ENCODE peak calls at places on chromosomes 2 and 18, in seven cellular contexts. L is astrocyte of the spinal cord; N is stimulated activated CD4-positive, alpha-beta T cell treated with anti-CD3 and anti-CD28 coated beads, Interleukin-2, amount 100 ng/mL, for 24 hours; F is ovary; X is COR-L47; C is activated CD4-positive, alpha-beta T cell treated with anti-CD3 and anti-CD28 coated beads for 36 hours; M is mammary epithelial cell. V is an unnamed sample.

GRCh38 chr2:72915907-72916742 is 1.2 kb upstream of the EMX1 start:
- DNase-seq in N (peak; percentile 64), C (peak; percentile 74), L (no peak), F (no peak), X (peak; percentile 60), M (peak; percentile 57), V (peak; percentile 29)

GRCh38 chr18:34801769-34802168 is 91.7 kb downstream of the DTNA start:
- DNase-seq in C (peak; percentile 53), N (no peak), M (peak; percentile 71), F (no peak), X (no peak), L (peak; percentile 84), V (peak; percentile 12)

GRCh38 chr2:232415138-232415690 is 8.6 kb downstream of the ALPG start:
- DNase-seq in L (no peak), F (no peak), N (no peak), X (no peak), C (no peak), M (no peak), V (no peak)

GRCh38 chr2:157229572-157229971 is 27.9 kb upstream of the GALNT5 start:
- DNase-seq in C (no peak), L (peak; percentile 91), X (no peak), F (no peak), N (no peak), M (peak; percentile 30), V (peak; percentile 73)

GRCh38 chr2:207766697-207767460 is 2.8 kb downstream of the FZD5 start:
- DNase-seq in N (no peak), X (no peak), F (no peak), M (no peak), C (peak; percentile 27), L (no peak), V (no peak)

GRCh38 chr2:234290671-234291070 is 206.2 kb downstream of the ARL4C start:
- DNase-seq in X (no peak), N (peak; percentile 70), F (no peak), L (no peak), C (peak; percentile 88), M (no peak), V (no peak)

GRCh38 chr2:190598621-190599020 is 50.3 kb upstream of the NAB1 start:
- DNase-seq in L (no peak), N (no peak), M (no peak), F (no peak), C (no peak), X (no peak), V (no peak)

GRCh38 chr2:127106457-127106997 is 427 bp downstream of the BIN1 start:
- DNase-seq in F (no peak), M (peak; percentile 45), N (no peak), L (peak; percentile 33), C (peak; percentile 48), X (no peak), V (no peak)

GRCh38 chr2:69955029-69955428 is 6.4 kb downstream of the ASPRV1 start:
- DNase-seq in L (no peak), F (no peak), C (no peak), N (no peak), X (no peak), M (peak; percentile 59), V (no peak)

GRCh38 chr2:201517094-201517493 is 65.6 kb downstream of the STRADB start:
- DNase-seq in N (no peak), M (peak; percentile 1), C (no peak), F (no peak), L (peak; percentile 17), X (no peak), V (peak; percentile 7)

GRCh38 chr2:75607988-75608683 is 38.4 kb upstream of the MRPL19 start:
- DNase-seq in L (peak; percentile 52), X (no peak), M (no peak), N (no peak), F (no peak), C (no peak), V (peak; percentile 34)

GRCh38 chr2:28250006-28250405 is 142.7 kb upstream of the FOSL2 start:
- DNase-seq in F (no peak), N (no peak), C (no peak), X (no peak), M (peak; percentile 80), L (peak; percentile 86), V (peak; percentile 94)

GRCh38 chr18:25067291-25068050 is 284.5 kb downstream of the ZNF521 start:
- DNase-seq in L (no peak), M (no peak), X (no peak), F (no peak), N (no peak), C (no peak), V (peak; percentile 83)

GRCh38 chr18:21457179-21457535 is 143.3 kb downstream of the ESCO1 start:
- DNase-seq in L (peak; percentile 8), F (no peak), C (no peak), X (no peak), M (no peak), N (no peak), V (peak; percentile 59)

GRCh38 chr2:39532933-39533332 is 95.8 kb upstream of the MAP4K3 start:
- DNase-seq in F (no peak), M (no peak), L (no peak), N (no peak), C (no peak), X (no peak), V (no peak)

GRCh38 chr18:74534150-74534969 is at the start of gene CNDP1:
- DNase-seq in L (no peak), F (no peak), N (no peak), M (no peak), C (no peak), X (no peak), V (no peak)

GRCh38 chr2:201984800-201985525 is 48.7 kb upstream of the FZD7 start:
- DNase-seq in L (no peak), C (peak; percentile 41), X (peak; percentile 37), F (no peak), N (no peak), M (peak; percentile 44), V (no peak)

GRCh38 chr18:42929857-42930256 is 185.6 kb downstream of the RIT2 start:
- DNase-seq in N (no peak), F (no peak), C (no peak), X (no peak), L (peak; percentile 33), M (peak; percentile 5), V (no peak)

GRCh38 chr18:7601249-7601620 is 34.1 kb downstream of the PTPRM start:
- DNase-seq in F (no peak), N (no peak), L (peak; percentile 87), M (peak; percentile 80), X (no peak), C (no peak), V (peak; percentile 12)

GRCh38 chr2:102951249-102951648 is 189.4 kb downstream of the TMEM182 start:
- DNase-seq in C (no peak), L (no peak), M (no peak), N (no peak), F (no peak), X (no peak), V (no peak)

GRCh38 chr2:75751824-75752468 is 41.2 kb upstream of the GCFC2 start:
- DNase-seq in X (no peak), L (no peak), C (no peak), N (no peak), F (no peak), M (no peak), V (no peak)

GRCh38 chr2:182642328-182642727 is 73.7 kb upstream of the DNAJC10 start:
- DNase-seq in X (no peak), F (peak; percentile 31), M (peak; percentile 44), L (peak; percentile 39), C (peak; percentile 44), N (peak; percentile 22), V (peak; percentile 53)

GRCh38 chr18:31268985-31269406 is 49.0 kb upstream of the DSG1 start:
- DNase-seq in L (no peak), N (no peak), M (peak; percentile 74), F (no peak), C (no peak), X (peak; percentile 94), V (no peak)

GRCh38 chr2:239873656-239874635 is 151.2 kb downstream of the NDUFA10 start:
- DNase-seq in X (no peak), M (no peak), N (peak; percentile 26), C (no peak), F (no peak), L (no peak), V (no peak)

GRCh38 chr2:120988741-120989555 is 253.3 kb downstream of the GLI2 start:
- DNase-seq in N (no peak), L (no peak), F (no peak), M (no peak), X (no peak), C (no peak), V (no peak)

GRCh38 chr18:77143196-77143595 is 10.6 kb upstream of the MBP start:
- DNase-seq in X (no peak), C (no peak), F (no peak), L (no peak), M (no peak), N (no peak), V (no peak)

GRCh38 chr2:125710561-125710960 is 945.4 kb upstream of the GYPC start:
- DNase-seq in C (no peak), F (no peak), L (no peak), N (no peak), M (no peak), X (no peak), V (no peak)

GRCh38 chr2:88176352-88176952 is 6.3 kb downstream of the THNSL2 start:
- DNase-seq in M (no peak), X (peak; percentile 72), L (no peak), F (no peak), C (no peak), N (no peak), V (no peak)

GRCh38 chr2:235935773-235936172 is 232.4 kb downstream of the GBX2 start:
- DNase-seq in F (no peak), X (no peak), N (no peak), C (no peak), L (no peak), M (no peak), V (no peak)

GRCh38 chr2:17442334-17442733 is 75.9 kb downstream of the RAD51AP2 start:
- DNase-seq in L (peak; percentile 71), M (peak; percentile 68), X (no peak), F (no peak), N (no peak), C (no peak), V (peak; percentile 23)

GRCh38 chr2:36343601-36344000 is 12.0 kb upstream of the CRIM1 start:
- DNase-seq in N (no peak), M (no peak), F (no peak), C (no peak), X (no peak), L (no peak), V (no peak)

GRCh38 chr2:150101947-150102346 is 385.5 kb downstream of the RND3 start:
- DNase-seq in C (no peak), N (no peak), L (no peak), F (no peak), X (no peak), M (no peak), V (no peak)

GRCh38 chr2:240214790-240215675 is 74.6 kb upstream of the OTOS start:
- DNase-seq in M (no peak), F (no peak), X (no peak), N (no peak), L (no peak), C (no peak), V (no peak)

GRCh38 chr2:17813015-17813741 is 3.1 kb upstream of the MSGN1 start:
- DNase-seq in L (peak; percentile 22), C (no peak), N (no peak), M (peak; percentile 95), F (no peak), X (no peak), V (no peak)

GRCh38 chr2:67453365-67453764 is 56.2 kb downstream of the ETAA1 start:
- DNase-seq in X (no peak), N (no peak), M (peak; percentile 82), L (peak; percentile 30), F (no peak), C (no peak), V (peak; percentile 52)

GRCh38 chr2:16744521-16744920 is 78.9 kb upstream of the CYRIA start:
- DNase-seq in M (no peak), X (no peak), N (no peak), F (no peak), L (no peak), C (no peak), V (no peak)

V was measured in adipocyte.